ENCODE peak calls at places on chromosome 19, in four cellular contexts. A, B, H and Q are unnamed samples.

GRCh38 chr19:18978616-18979015 is 37.6 kb upstream of the HOMER3 start:
- DNase-seq in A (no peak), B (no peak), H (no peak), Q (no peak)

GRCh38 chr19:4977299-4978174 is 8.6 kb downstream of the KDM4B start:
- DNase-seq in A (no peak), B (no peak), H (peak; percentile 95), Q (no peak)

GRCh38 chr19:38139122-38139521 is 84.9 kb downstream of the DPF1 start:
- DNase-seq in A (no peak), B (no peak), H (no peak), Q (no peak)

GRCh38 chr19:15550273-15550672 is 41.9 kb downstream of the CYP4F22 start:
- DNase-seq in A (no peak), B (no peak), H (no peak), Q (no peak)

GRCh38 chr19:55152017-55152416 is 3.0 kb upstream of the TNNT1 start:
- DNase-seq in A (no peak), B (no peak), H (no peak), Q (no peak)

GRCh38 chr19:2385053-2385721 is 25.1 kb downstream of the TMPRSS9 start:
- DNase-seq in A (peak; percentile 84), B (peak; percentile 91), H (peak; percentile 79), Q (no peak)

GRCh38 chr19:55341191-55342043 is 1.7 kb downstream of the KMT5C start:
- DNase-seq in A (peak; percentile 83), B (peak; percentile 56), H (peak; percentile 33), Q (peak; percentile 56)

GRCh38 chr19:38049105-38049649 is 142.2 kb downstream of the SIPA1L3 start:
- DNase-seq in A (no peak), B (no peak), H (no peak), Q (no peak)

GRCh38 chr19:53877361-53877766 is 4.6 kb upstream of the PRKCG start:
- DNase-seq in A (no peak), B (no peak), H (no peak), Q (no peak)

GRCh38 chr19:50949792-50950320 is 3.0 kb downstream of the KLK5 start:
- DNase-seq in A (peak; percentile 21), B (no peak), H (no peak), Q (no peak)

GRCh38 chr19:45641274-45642105 is 2.3 kb upstream of the EML2 start:
- DNase-seq in A (peak; percentile 96), B (peak; percentile 91), H (peak; percentile 41), Q (peak; percentile 90)

GRCh38 chr19:8643860-8644653 is 13.6 kb downstream of the NFILZ start:
- DNase-seq in A (no peak), B (no peak), H (no peak), Q (no peak)

GRCh38 chr19:6161271-6161850 is 25.9 kb downstream of the ACSBG2 start:
- DNase-seq in A (peak; percentile 22), B (no peak), H (no peak), Q (peak; percentile 45)

GRCh38 chr19:10091892-10092641 is 6.0 kb downstream of the SHFL start:
- DNase-seq in A (no peak), B (no peak), H (no peak), Q (no peak)

GRCh38 chr19:50720921-50721291 is 1.3 kb upstream of the SHANK1 start:
- DNase-seq in A (peak; percentile 36), B (no peak), H (peak; percentile 73), Q (no peak)

GRCh38 chr19:1183543-1184172 is 9.6 kb upstream of the SBNO2 start:
- DNase-seq in A (no peak), B (no peak), H (peak; percentile 25), Q (no peak)

GRCh38 chr19:41965127-41965526 is 6.0 kb upstream of the RABAC1 start:
- DNase-seq in A (no peak), B (no peak), H (no peak), Q (no peak)

GRCh38 chr19:15296353-15296752 is 36.0 kb downstream of the BRD4 start:
- DNase-seq in A (no peak), B (no peak), H (no peak), Q (no peak)

GRCh38 chr19:4851551-4852290 is 15.7 kb downstream of the PLIN3 start:
- DNase-seq in A (peak; percentile 92), B (no peak), H (peak; percentile 42), Q (peak; percentile 70)

GRCh38 chr19:20661150-20661819 is at the start of gene ZNF626:
- DNase-seq in A (peak; percentile 97), B (peak; percentile 31), H (peak; percentile 94), Q (peak; percentile 68)